ENCODE peak calls at places on chromosomes 12 and 14, in nine cellular contexts. I is activated CD4-positive, CD25-positive, alpha-beta regulatory T cell; R is PC-3; N is IMR-90; H is EL; T is brain microvascular endothelial cell; O is posterior vena cava; W is left cardiac atrium; L is activated naive CD4-positive, alpha-beta T cell. K is an unnamed sample.
A peak's percentile ranks its signal among the peaks of the same experiment; 100 is the strongest.

GRCh38 chr14:51173863-51174262 is 66.2 kb upstream of the TMX1 start:
- DNase-seq in W (no peak), I (no peak), N (no peak), R (peak; percentile 14), O (no peak), T (no peak), L (no peak), H (no peak), K (no peak)

GRCh38 chr14:90263748-90264449 is 7.5 kb downstream of the PSMC1 start:
- DNase-seq in I (no peak), H (no peak), L (no peak), R (no peak), T (no peak), O (no peak), W (no peak), N (no peak), K (no peak)

GRCh38 chr14:55802986-55803431 is 223.0 kb downstream of the KTN1 start:
- DNase-seq in T (no peak), L (no peak), W (no peak), I (no peak), O (no peak), R (peak; percentile 99), N (peak; percentile 31), H (peak; percentile 42), K (no peak)

GRCh38 chr12:49019435-49020317 is 1.1 kb upstream of the PRKAG1 start:
- DNase-seq in L (no peak), W (no peak), O (no peak), N (peak; percentile 23), T (peak; percentile 40), H (peak; percentile 52), I (no peak), R (peak; percentile 41), K (peak; percentile 86)

GRCh38 chr12:108519558-108519957 is 4.5 kb downstream of the FICD start:
- DNase-seq in W (no peak), L (no peak), T (no peak), H (no peak), N (no peak), R (no peak), O (no peak), I (no peak), K (no peak)

GRCh38 chr14:89616425-89617141 is 199.6 kb upstream of the FOXN3 start:
- DNase-seq in O (no peak), N (peak; percentile 39), R (no peak), I (no peak), L (no peak), H (peak; percentile 21), W (no peak), T (peak; percentile 45), K (no peak)

GRCh38 chr12:90936230-90937005 is 18.6 kb downstream of the CCER1 start:
- DNase-seq in N (no peak), I (no peak), L (no peak), H (no peak), W (no peak), O (no peak), T (no peak), R (peak; percentile 38), K (no peak)

GRCh38 chr14:102293784-102294183 is 11.2 kb downstream of the MOK start:
- DNase-seq in N (peak; percentile 59), T (peak; percentile 63), W (no peak), O (no peak), H (no peak), L (no peak), R (peak; percentile 99), I (no peak), K (peak; percentile 22)

GRCh38 chr12:123057505-123058265 is 77.2 kb downstream of the ARL6IP4 start:
- DNase-seq in W (peak; percentile 13), L (no peak), R (no peak), I (no peak), H (no peak), N (no peak), T (no peak), O (no peak), K (no peak)